ENCODE peak calls at places on chromosomes 16 and 17, in four cellular contexts. F, T, P and Z are unnamed samples.

GRCh38 chr16:8851761-8852403 is 16.9 kb downstream of the CARHSP1 start:
- DNase-seq in P (no peak), T (no peak), F (no peak), Z (no peak)

GRCh38 chr16:49548571-49548970 is 175.0 kb downstream of the C16orf78 start:
- DNase-seq in F (no peak), P (no peak), T (no peak), Z (no peak)

GRCh38 chr16:77335652-77336234 is 99.1 kb downstream of the ADAMTS18 start:
- DNase-seq in F (no peak), P (no peak), T (no peak), Z (no peak)

GRCh38 chr16:57720142-57720575 is 15.4 kb upstream of the KATNB1 start:
- DNase-seq in F (peak; percentile 70), T (peak; percentile 72), P (no peak), Z (peak; percentile 60)

GRCh38 chr17:61481421-61481820 is 29.2 kb downstream of the TBX4 start:
- DNase-seq in P (no peak), F (no peak), T (no peak), Z (peak; percentile 44)

GRCh38 chr17:50149425-50150353 is 788 bp downstream of the PPP1R9B start:
- DNase-seq in P (no peak), F (no peak), T (no peak), Z (no peak)

GRCh38 chr17:43381204-43381603 is 17.6 kb upstream of the ARL4D start:
- DNase-seq in P (no peak), T (no peak), F (no peak), Z (no peak)

GRCh38 chr16:85567101-85567866 is 45.8 kb upstream of the GSE1 start:
- DNase-seq in F (peak; percentile 86), P (no peak), T (no peak), Z (peak; percentile 56)

GRCh38 chr16:57815987-57816745 is 13.9 kb upstream of the KIFC3 start:
- DNase-seq in F (peak; percentile 33), T (no peak), P (no peak), Z (no peak)

GRCh38 chr17:35736236-35736635 is 4.8 kb downstream of the RASL10B start:
- DNase-seq in P (no peak), F (no peak), T (no peak), Z (no peak)

GRCh38 chr17:83171661-83172060 is 92.3 kb downstream of the METRNL start:
- DNase-seq in T (no peak), F (peak; percentile 35), P (no peak), Z (peak; percentile 40)

GRCh38 chr16:62503073-62503472 is 466.8 kb upstream of the CDH8 start:
- DNase-seq in T (no peak), P (no peak), F (no peak), Z (no peak)

GRCh38 chr17:81983011-81983638 is 5.7 kb downstream of the ASPSCR1 start:
- DNase-seq in P (no peak), T (no peak), F (no peak), Z (no peak)

GRCh38 chr17:77690271-77691161 is 268.0 kb upstream of the TNRC6C start:
- DNase-seq in T (no peak), F (no peak), P (no peak), Z (no peak)

GRCh38 chr17:9529033-9529748 is 46.4 kb downstream of the STX8 start:
- DNase-seq in T (peak; percentile 7), F (peak; percentile 18), P (no peak), Z (no peak)

GRCh38 chr17:8734876-8735275 is 9.8 kb downstream of the CCDC42 start:
- DNase-seq in T (no peak), P (no peak), F (no peak), Z (no peak)

GRCh38 chr17:32267690-32268205 is 2.1 kb downstream of the RHBDL3 start:
- DNase-seq in F (no peak), P (no peak), T (no peak), Z (peak; percentile 56)

GRCh38 chr17:82153745-82154375 is 55.8 kb upstream of the FASN start:
- DNase-seq in P (no peak), T (peak; percentile 74), F (peak; percentile 90), Z (peak; percentile 94)

GRCh38 chr17:69501591-69502468 is 87.3 kb downstream of the MAP2K6 start:
- DNase-seq in T (peak; percentile 78), F (no peak), P (no peak), Z (no peak)

GRCh38 chr17:77957215-77957868 is 1.2 kb upstream of the TNRC6C start:
- DNase-seq in T (no peak), F (no peak), P (peak; percentile 12), Z (no peak)

GRCh38 chr16:67278773-67279295 is 498 bp upstream of the PLEKHG4 start:
- DNase-seq in F (peak; percentile 94), T (no peak), P (no peak), Z (peak; percentile 74)

GRCh38 chr16:55640714-55641327 is 15.0 kb upstream of the SLC6A2 start:
- DNase-seq in F (no peak), T (no peak), P (no peak), Z (no peak)

GRCh38 chr16:22424161-22424937 is 49.9 kb upstream of the CDR2 start:
- DNase-seq in F (no peak), T (no peak), P (no peak), Z (peak; percentile 46)

GRCh38 chr17:46212634-46213435 is 19.6 kb upstream of the KANSL1 start:
- DNase-seq in P (no peak), T (peak; percentile 76), F (peak; percentile 66), Z (no peak)

GRCh38 chr16:56369202-56369601 is 56.1 kb downstream of the AMFR start:
- DNase-seq in P (no peak), T (no peak), F (no peak), Z (no peak)

GRCh38 chr17:58531661-58532554 is 17.5 kb upstream of the MTMR4 start:
- DNase-seq in P (no peak), F (peak; percentile 96), T (no peak), Z (no peak)

GRCh38 chr16:87541004-87541881 is 48.4 kb upstream of the ZCCHC14 start:
- DNase-seq in T (no peak), P (no peak), F (no peak), Z (no peak)

GRCh38 chr17:42407289-42407836 is 15.7 kb downstream of the CAVIN1 start:
- DNase-seq in T (peak; percentile 63), F (peak; percentile 52), P (no peak), Z (no peak)

GRCh38 chr16:30697264-30698138 is 1.5 kb upstream of the SRCAP start:
- DNase-seq in F (peak; percentile 86), P (no peak), T (no peak), Z (no peak)

GRCh38 chr17:57555636-57556175 is 189.4 kb downstream of the CCDC182 start:
- DNase-seq in F (no peak), T (no peak), P (no peak), Z (no peak)

GRCh38 chr16:4593069-4593468 is 21.6 kb downstream of the UBALD1 start:
- DNase-seq in T (no peak), F (no peak), P (no peak), Z (peak; percentile 71)

GRCh38 chr16:4588961-4589360 is 25.7 kb downstream of the UBALD1 start:
- DNase-seq in P (no peak), T (no peak), F (no peak), Z (no peak)

GRCh38 chr16:4591191-4591590 is 23.5 kb downstream of the UBALD1 start:
- DNase-seq in F (no peak), P (no peak), T (no peak), Z (no peak)

GRCh38 chr16:4594433-4595410 is 20.0 kb downstream of the UBALD1 start:
- DNase-seq in P (no peak), T (no peak), F (no peak), Z (no peak)

DNA sequence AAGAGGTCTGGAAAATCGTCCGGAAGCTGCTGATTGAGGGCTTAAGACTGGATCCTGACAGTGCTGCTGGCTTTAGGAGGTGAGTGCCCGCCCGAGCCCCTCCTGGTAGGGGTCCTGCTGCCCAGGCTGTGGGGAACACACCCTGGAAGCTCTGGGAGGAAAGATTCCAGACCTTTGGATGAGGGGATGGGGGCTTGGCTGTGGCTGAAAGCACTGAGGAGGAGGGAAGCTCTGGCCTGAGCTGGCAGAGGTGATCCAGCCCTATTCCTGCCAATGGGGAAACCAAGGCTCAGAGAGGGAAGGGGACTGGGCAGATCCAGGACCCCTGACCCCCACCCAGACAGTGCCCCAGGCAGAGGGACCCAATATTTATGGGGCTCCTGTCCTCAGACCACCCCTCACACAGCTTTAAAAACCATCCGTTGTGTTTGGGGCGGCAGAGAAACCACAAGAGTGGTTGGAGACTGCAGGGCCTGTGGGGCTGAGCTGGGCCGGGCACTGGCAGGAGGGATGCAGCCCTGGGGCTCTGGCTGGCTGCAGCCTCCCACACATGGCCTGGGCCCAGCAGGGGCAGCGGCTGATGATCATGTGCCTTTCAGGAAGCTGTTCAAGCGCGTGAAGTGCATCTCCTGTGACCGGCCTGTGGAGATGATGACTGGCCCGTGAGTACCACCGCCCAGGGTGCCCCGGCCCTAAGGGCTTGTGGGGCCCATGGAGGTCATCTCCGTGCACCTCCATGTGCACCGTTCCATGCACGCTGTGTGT is 22.8 kb downstream of the UBALD1 start:
- DNase-seq in T (no peak), P (no peak), F (no peak), Z (no peak)
- TF ChIP-seq ATF2 in T (no peak), P (no peak), F (no peak), Z (no peak)

GRCh38 chr17:74603746-74604145 is 11.7 kb upstream of the CD300LD start:
- DNase-seq in T (no peak), F (no peak), P (no peak), Z (no peak)

GRCh38 chr17:74605361-74605760 is 13.3 kb upstream of the CD300LD start:
- DNase-seq in P (no peak), F (no peak), T (no peak), Z (no peak)

GRCh38 chr17:74604200-74604599 is 12.1 kb upstream of the CD300LD start:
- DNase-seq in P (no peak), F (no peak), T (no peak), Z (no peak)

GRCh38 chr17:74606050-74606449 is 14.0 kb upstream of the CD300LD start:
- DNase-seq in P (no peak), F (no peak), T (no peak), Z (no peak)

DNA sequence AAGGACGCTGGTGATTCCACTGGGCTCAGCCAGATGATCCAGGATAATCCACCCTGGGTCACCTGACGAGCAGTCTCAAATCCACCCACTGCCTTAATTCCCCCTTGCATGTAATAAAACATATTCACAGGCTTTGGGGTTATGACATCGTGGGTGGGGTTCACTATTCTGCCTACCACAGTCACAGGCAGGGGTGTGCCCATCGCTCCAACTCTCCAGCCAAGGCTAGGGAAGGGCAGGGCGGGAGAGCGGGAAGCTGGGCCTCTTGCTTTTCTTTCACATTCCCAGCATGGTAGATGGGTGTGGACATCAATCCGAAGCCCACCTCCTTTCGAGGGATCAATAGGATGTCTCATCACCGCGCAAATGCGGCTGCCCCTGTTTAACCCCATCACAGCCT is 12.7 kb upstream of the CD300LD start:
- DNase-seq in P (no peak), F (no peak), T (no peak), Z (no peak)
- TF ChIP-seq ZNF274 in P (no peak), F (no peak), T (no peak), Z (no peak)

GRCh38 chr17:73397278-73397826 is 85.6 kb upstream of the CDC42EP4 start:
- DNase-seq in F (no peak), T (no peak), P (no peak), Z (no peak)

GRCh38 chr17:73396429-73397277 is 84.9 kb upstream of the CDC42EP4 start:
- DNase-seq in T (peak; percentile 20), F (no peak), P (no peak), Z (no peak)

GRCh38 chr17:73393381-73393780 is 81.6 kb upstream of the CDC42EP4 start:
- DNase-seq in P (no peak), F (no peak), T (no peak), Z (no peak)

GRCh38 chr17:73393962-73394361 is 82.2 kb upstream of the CDC42EP4 start:
- DNase-seq in P (no peak), F (peak; percentile 53), T (peak; percentile 20), Z (no peak)

GRCh38 chr17:73394523-73395450 is 83.0 kb upstream of the CDC42EP4 start:
- DNase-seq in P (no peak), F (no peak), T (no peak), Z (no peak)
- TF ChIP-seq ATF2 in P (no peak), F (no peak), T (no peak), Z (no peak)

GRCh38 chr16:84033251-84034195 is 9.1 kb downstream of the SLC38A8 start:
- DNase-seq in P (no peak), T (no peak), F (no peak), Z (no peak)
- TF ChIP-seq ZNF274 in P (no peak), T (no peak), F (no peak), Z (no peak)